ENCODE peak calls at places on chromosomes 2 and 18, in seven cellular contexts. T is AG04449, K is tibial artery, U is WERI-Rb-1, L is cardiac muscle cell, P is endothelial cell, O is SK-N-SH. D is an unnamed sample.

GRCh38 chr2:218003265-218003950 is 613 bp upstream of the TNS1 start:
- DNase-seq in O (peak), T (no peak), P (no peak), K (peak), U (no peak), L (peak), D (peak)

GRCh38 chr2:189192766-189193165 is 13.2 kb upstream of the COL5A2 start:
- DNase-seq in K (no peak), L (no peak), U (no peak), P (no peak), O (no peak), T (no peak), D (no peak)

GRCh38 chr2:203579131-203579643 is 44.1 kb upstream of the RAPH1 start:
- DNase-seq in P (no peak), T (no peak), L (peak), K (no peak), U (no peak), O (no peak), D (no peak)

GRCh38 chr2:52312488-52312887 is 1280.6 kb upstream of the NRXN1 start:
- DNase-seq in T (no peak), P (no peak), O (no peak), L (no peak), U (no peak), K (no peak), D (no peak)

GRCh38 chr2:128646091-128646490 is 327.4 kb upstream of the HS6ST1 start:
- DNase-seq in T (no peak), K (no peak), U (no peak), O (no peak), L (no peak), P (no peak), D (no peak)

GRCh38 chr2:144950874-144951560 is 431.1 kb upstream of the ZEB2 start:
- DNase-seq in O (no peak), K (no peak), P (no peak), T (peak), U (no peak), L (peak), D (peak)

GRCh38 chr2:189609423-189609816 is 28.8 kb upstream of the SLC40A1 start:
- DNase-seq in O (no peak), L (peak), K (no peak), U (no peak), T (no peak), P (no peak), D (no peak)

GRCh38 chr2:3633089-3633981 is 24.7 kb upstream of the ALLC start:
- DNase-seq in K (peak), U (peak), T (no peak), O (no peak), L (peak), P (no peak), D (no peak)

GRCh38 chr18:66495844-66496243 is 108.0 kb downstream of the CDH19 start:
- DNase-seq in L (peak), T (no peak), P (peak), K (no peak), O (peak), U (peak), D (no peak)

GRCh38 chr2:152132321-152132720 is 33.5 kb upstream of the CACNB4 start:
- DNase-seq in O (no peak), U (no peak), P (no peak), K (no peak), T (no peak), L (peak), D (peak)

GRCh38 chr2:150011336-150011735 is 423.8 kb upstream of the MMADHC start:
- DNase-seq in O (no peak), T (no peak), P (no peak), L (peak), K (no peak), U (no peak), D (no peak)

GRCh38 chr2:100104718-100105677 is 37.4 kb downstream of the AFF3 start:
- DNase-seq in L (peak), T (no peak), K (no peak), U (peak), O (peak), P (peak), D (no peak)

GRCh38 chr2:75602724-75603342 is 42.1 kb upstream of the EVA1A start:
- DNase-seq in L (peak), K (no peak), P (no peak), U (no peak), T (peak), O (no peak), D (peak)

GRCh38 chr18:58612239-58613055 is 16.4 kb downstream of the ALPK2 start:
- DNase-seq in O (no peak), L (no peak), K (no peak), P (no peak), U (no peak), T (no peak), D (no peak)

GRCh38 chr2:68925298-68925885 is 27.3 kb downstream of the GKN2 start:
- DNase-seq in U (peak), L (peak), P (peak), T (no peak), K (no peak), O (peak), D (no peak)

GRCh38 chr2:12587729-12588522 is 128.8 kb upstream of the TRIB2 start:
- DNase-seq in T (peak), K (peak), O (no peak), U (no peak), L (peak), P (no peak), D (peak)

GRCh38 chr2:241224068-241224850 is 35.8 kb downstream of the ANO7 start:
- DNase-seq in O (peak), L (peak), K (no peak), T (no peak), U (peak), P (no peak), D (no peak)

GRCh38 chr2:239716536-239717318 is 308.4 kb downstream of the NDUFA10 start:
- DNase-seq in P (no peak), K (no peak), T (no peak), U (no peak), O (peak), L (peak), D (no peak)

GRCh38 chr2:174821628-174822027 is 57.4 kb upstream of the CHRNA1 start:
- DNase-seq in U (no peak), L (no peak), K (no peak), P (no peak), T (no peak), O (no peak), D (no peak)

GRCh38 chr2:218394298-218395089 is 5.2 kb upstream of the CTDSP1 start:
- DNase-seq in U (no peak), P (no peak), O (peak), L (no peak), T (no peak), K (peak), D (no peak)

GRCh38 chr2:227365833-227366232 is 13.3 kb downstream of the TM4SF20 start:
- DNase-seq in L (peak), K (no peak), T (no peak), U (no peak), P (no peak), O (no peak), D (no peak)

GRCh38 chr2:109711230-109712125 is 82.6 kb upstream of the RGPD5 start:
- DNase-seq in T (no peak), P (no peak), L (peak), U (no peak), K (no peak), O (no peak), D (no peak)

GRCh38 chr2:33620-34019 is 12.7 kb downstream of the FAM110C start:
- DNase-seq in T (no peak), K (no peak), L (no peak), P (no peak), U (no peak), O (no peak), D (no peak)

GRCh38 chr18:709771-710170 is 2.7 kb downstream of the ENOSF1 start:
- DNase-seq in U (no peak), L (no peak), K (no peak), O (no peak), T (no peak), P (no peak), D (no peak)

GRCh38 chr18:43662657-43663056 is 385.4 kb upstream of the SYT4 start:
- DNase-seq in K (no peak), L (peak), P (no peak), U (no peak), T (peak), O (no peak), D (peak)

GRCh38 chr2:170869036-170869435 is 52.3 kb downstream of the GAD1 start:
- DNase-seq in L (no peak), P (no peak), U (no peak), K (no peak), T (no peak), O (no peak), D (no peak)

GRCh38 chr2:191516260-191516659 is 161.7 kb upstream of the NABP1 start:
- DNase-seq in O (no peak), P (no peak), K (no peak), U (no peak), T (no peak), L (no peak), D (no peak)

DNA sequence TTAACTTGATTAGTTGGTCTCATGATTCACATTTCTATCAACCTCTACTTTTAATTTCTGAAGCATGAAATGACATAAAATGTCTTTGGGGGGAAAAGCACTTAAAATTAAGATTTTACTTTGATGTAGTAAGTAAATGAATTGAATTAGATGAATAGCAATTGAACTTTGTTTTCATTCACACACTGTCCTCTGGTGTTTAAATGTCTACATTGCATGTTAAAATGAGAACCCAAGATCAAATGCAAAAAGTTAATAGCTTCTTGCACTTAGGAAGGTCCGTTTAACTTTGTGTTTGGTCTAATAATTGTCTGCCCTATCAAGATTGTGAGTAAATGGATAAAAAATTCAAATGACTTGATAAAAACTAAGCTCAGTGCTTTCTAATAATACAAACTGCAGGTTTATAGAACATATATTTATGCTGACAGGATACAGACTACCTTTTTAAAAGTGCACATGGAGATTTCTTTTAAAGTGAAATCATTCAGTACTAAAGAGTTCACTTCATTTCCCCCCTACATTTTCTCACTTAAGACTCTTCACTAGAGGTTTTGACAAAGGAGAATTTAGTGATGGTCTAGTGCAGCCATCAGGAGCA is 156.2 kb upstream of the NABP1 start:
- DNase-seq in P (no peak), K (no peak), T (no peak), L (peak), U (no peak), O (peak), D (no peak)
- TF ChIP-seq CTCF in P (peak), K (peak), T (peak), L (peak), U (peak), O (peak), D (peak)

GRCh38 chr2:133411857-133412256 is 156.4 kb downstream of the NCKAP5 start:
- DNase-seq in U (peak), K (no peak), O (no peak), T (no peak), P (peak), L (no peak), D (no peak)
- TF ChIP-seq CTCF in U (peak), K (no peak), O (no peak), T (no peak), P (no peak), L (no peak), D (no peak)

GRCh38 chr18:24176727-24177416 is 38.0 kb downstream of the CABYR start:
- DNase-seq in U (peak), T (no peak), L (peak), P (peak), O (peak), K (peak), D (peak)

GRCh38 chr18:24185805-24186204 is 46.9 kb downstream of the CABYR start:
- DNase-seq in K (no peak), P (no peak), L (peak), U (no peak), T (no peak), O (no peak), D (no peak)

GRCh38 chr18:24177499-24178133 is 38.8 kb downstream of the CABYR start:
- DNase-seq in U (no peak), T (no peak), L (no peak), P (no peak), K (no peak), O (no peak), D (no peak)

GRCh38 chr18:24180048-24180447 is 41.2 kb downstream of the CABYR start:
- DNase-seq in O (no peak), K (no peak), L (no peak), U (no peak), T (no peak), P (no peak), D (no peak)

GRCh38 chr18:24181806-24182205 is 42.9 kb downstream of the CABYR start:
- DNase-seq in K (no peak), O (no peak), P (no peak), L (peak), T (no peak), U (no peak), D (no peak)
- TF ChIP-seq CTCF in K (no peak), O (no peak), P (no peak), L (no peak), T (no peak), U (no peak), D (no peak)

GRCh38 chr2:120934891-120935338 is 199.2 kb downstream of the GLI2 start:
- DNase-seq in P (no peak), L (peak), K (peak), U (peak), T (peak), O (no peak), D (no peak)

GRCh38 chr2:120938132-120938771 is 202.6 kb downstream of the GLI2 start:
- DNase-seq in P (no peak), L (peak), U (no peak), O (peak), K (no peak), T (no peak), D (no peak)

GRCh38 chr2:120937736-120938131 is 202.1 kb downstream of the GLI2 start:
- DNase-seq in K (no peak), U (no peak), T (peak), P (no peak), L (peak), O (no peak), D (no peak)

GRCh38 chr2:120935339-120936313 is 200.0 kb downstream of the GLI2 start:
- DNase-seq in U (no peak), O (no peak), P (no peak), T (peak), K (no peak), L (peak), D (no peak)

DNA sequence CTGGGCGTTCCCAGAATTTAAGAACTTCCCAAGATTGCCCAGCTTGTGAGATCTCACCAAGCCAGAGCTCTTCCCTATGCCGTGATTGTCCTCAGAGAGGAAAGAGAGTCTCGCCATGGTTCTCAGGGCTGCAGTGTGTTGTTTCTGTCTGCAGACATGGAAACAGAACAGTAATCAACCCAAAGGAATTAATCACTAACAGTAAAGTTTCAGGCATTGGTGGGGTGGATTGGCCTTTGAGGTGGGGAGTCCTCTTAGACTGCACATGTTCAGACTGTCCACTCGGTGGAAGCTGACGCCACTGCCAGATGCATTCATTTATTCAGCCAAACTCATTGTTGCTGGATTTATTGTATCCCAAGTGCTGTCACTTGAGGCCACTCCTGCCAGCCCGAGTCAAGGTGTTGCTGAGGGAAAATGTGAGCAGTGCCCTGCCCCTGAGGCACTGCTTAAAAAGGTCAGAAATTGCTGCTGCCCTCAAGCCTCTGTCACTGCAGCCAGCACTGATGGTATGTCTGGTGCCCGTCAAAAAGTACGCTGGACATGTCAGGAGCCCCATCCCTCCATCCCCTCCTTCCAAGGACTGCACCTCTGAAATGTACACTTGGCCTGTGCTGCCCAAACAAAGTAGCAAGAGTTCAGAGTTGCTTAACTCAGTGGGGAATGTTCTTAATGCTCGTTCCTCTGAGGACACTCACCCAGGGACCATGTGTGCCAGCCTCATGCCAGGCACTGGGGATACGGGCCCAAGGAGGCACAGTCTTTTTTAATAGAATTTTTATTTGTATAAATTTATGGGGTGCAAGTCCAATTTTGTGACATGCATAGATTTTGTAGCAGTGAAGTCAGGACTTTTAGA is 201.0 kb downstream of the GLI2 start:
- DNase-seq in K (no peak), T (no peak), O (no peak), U (no peak), P (no peak), L (no peak), D (no peak)
- TF ChIP-seq CTCF in K (no peak), T (no peak), O (no peak), U (no peak), P (no peak), L (no peak), D (no peak)

GRCh38 chr18:26655614-26656400 is 107.5 kb upstream of the KCTD1 start:
- DNase-seq in L (peak), T (no peak), O (peak), K (peak), U (peak), P (peak), D (no peak)
- TF ChIP-seq CTCF in L (peak), T (no peak), O (peak), K (peak), U (no peak), P (no peak), D (no peak)

GRCh38 chr2:191013876-191014652 is at the start of gene STAT1:
- DNase-seq in O (peak), P (peak), K (peak), T (peak), U (peak), L (peak), D (peak)
- TF ChIP-seq CTCF in O (no peak), P (peak), K (peak), T (peak), U (no peak), L (no peak), D (no peak)

DNA sequence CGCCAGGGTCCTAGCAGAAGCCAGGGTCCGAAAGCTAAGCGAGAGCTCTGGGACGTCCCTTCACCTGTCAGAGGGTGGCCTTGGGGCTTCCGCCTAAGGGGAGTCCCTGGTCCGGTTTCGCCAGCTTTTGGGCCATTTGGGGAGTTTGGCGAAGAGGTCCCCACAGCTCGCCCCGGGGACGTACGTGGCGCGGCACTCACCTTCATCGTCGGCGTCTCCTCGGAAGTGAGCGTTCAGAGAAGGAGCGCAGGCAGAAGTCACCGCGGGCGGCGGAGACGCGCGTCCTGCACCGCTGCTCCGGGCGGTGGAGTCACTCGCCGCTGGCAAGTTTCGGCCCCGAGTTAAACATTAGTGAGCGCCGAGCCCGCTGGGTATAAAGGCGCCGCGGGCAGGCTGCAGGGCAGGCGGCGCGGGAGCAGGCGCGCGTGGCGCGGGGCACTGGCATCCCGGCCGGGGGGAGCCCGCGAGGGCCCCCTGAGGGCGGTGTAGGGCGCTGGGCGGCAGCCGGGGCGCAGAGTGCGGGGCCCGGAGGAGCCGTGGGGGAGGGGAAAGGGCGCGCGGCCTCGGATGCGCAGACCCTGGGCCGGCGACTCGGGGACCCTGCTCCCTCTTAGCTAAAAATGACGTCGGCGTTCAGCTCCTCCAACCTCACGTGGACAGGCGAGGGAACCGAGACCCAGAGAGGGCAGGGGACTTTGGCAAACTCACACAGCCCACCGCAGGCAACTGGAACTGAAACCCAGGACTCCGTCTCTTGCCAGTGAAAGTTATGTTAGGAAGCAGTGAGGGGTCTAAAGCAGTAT is at the start of gene DPP4:
- DNase-seq in L (no peak), K (peak), O (peak), P (peak), T (no peak), U (peak), D (no peak)
- TF ChIP-seq CTCF in L (no peak), K (no peak), O (no peak), P (no peak), T (no peak), U (no peak), D (no peak)

GRCh38 chr2:124485659-124486058 is 460.6 kb downstream of the CNTNAP5 start:
- DNase-seq in K (no peak), O (no peak), P (no peak), T (no peak), U (peak), L (no peak), D (no peak)
- TF ChIP-seq CTCF in K (no peak), O (no peak), P (no peak), T (no peak), U (peak), L (peak), D (no peak)